ENCODE peak calls at places on chromosomes 16 and 17, in five cellular contexts. D is A549, L is uterus, N is Peyer's patch, W is sigmoid colon. S is an unnamed sample.

GRCh38 chr16:1884155-1884760 is 12.3 kb upstream of the MEIOB start:
- DNase-seq in L (no peak), D (peak), W (no peak), N (no peak), S (peak)

GRCh38 chr16:14445935-14446715 is 183.9 kb downstream of the PARN start:
- DNase-seq in N (no peak), W (no peak), L (no peak), D (no peak), S (no peak)

GRCh38 chr17:55172612-55173011 is 92.1 kb upstream of the HLF start:
- DNase-seq in W (no peak), L (no peak), N (no peak), D (no peak), S (no peak)

GRCh38 chr16:21590287-21590686 is 9.1 kb upstream of the METTL9 start:
- DNase-seq in W (no peak), N (no peak), D (no peak), L (no peak), S (no peak)

GRCh38 chr16:11946433-11946832 is 4.6 kb upstream of the NPIPB2 start:
- DNase-seq in N (no peak), D (no peak), W (no peak), L (no peak), S (no peak)

GRCh38 chr16:77322757-77323156 is 112.1 kb downstream of the ADAMTS18 start:
- DNase-seq in D (no peak), N (no peak), W (no peak), L (no peak), S (no peak)

GRCh38 chr16:79415983-79416641 is 184.4 kb downstream of the MAF start:
- DNase-seq in W (no peak), L (no peak), N (no peak), D (no peak), S (no peak)

GRCh38 chr16:30924086-30924714 is 828 bp downstream of the FBXL19 start:
- DNase-seq in L (peak), W (no peak), N (no peak), D (no peak), S (no peak)

GRCh38 chr16:3596101-3596861 is 15.1 kb downstream of the SLX4 start:
- DNase-seq in N (no peak), L (no peak), W (no peak), D (no peak), S (no peak)

GRCh38 chr17:77364381-77364911 is 223.7 kb downstream of the SEC14L1 start:
- DNase-seq in L (no peak), D (no peak), W (peak), N (no peak), S (no peak)

GRCh38 chr16:84911490-84912216 is 91.9 kb downstream of the CRISPLD2 start:
- DNase-seq in W (no peak), L (no peak), N (no peak), D (no peak), S (no peak)

GRCh38 chr17:81067331-81067730 is 32.4 kb downstream of the BAIAP2 start:
- DNase-seq in N (no peak), L (no peak), D (no peak), W (no peak), S (no peak)

GRCh38 chr17:81685108-81685507 is 1.3 kb downstream of the HGS start:
- DNase-seq in N (no peak), L (no peak), W (no peak), D (peak), S (peak)

GRCh38 chr17:45073414-45074070 is 12.4 kb downstream of the NMT1 start:
- DNase-seq in D (no peak), N (peak), L (peak), W (peak), S (no peak)

GRCh38 chr17:40615295-40615988 is 32.2 kb downstream of the SMARCE1 start:
- DNase-seq in W (no peak), D (peak), N (peak), L (peak), S (peak)

GRCh38 chr17:62911106-62911505 is 54.9 kb upstream of the TANC2 start:
- DNase-seq in L (no peak), N (no peak), D (no peak), W (no peak), S (no peak)

GRCh38 chr17:39486242-39486641 is 25.0 kb downstream of the CDK12 start:
- DNase-seq in D (no peak), N (no peak), L (no peak), W (peak), S (no peak)

GRCh38 chr17:4505187-4505586 is 6.5 kb downstream of the SPNS2 start:
- DNase-seq in D (no peak), W (no peak), N (no peak), L (no peak), S (no peak)

GRCh38 chr17:3978421-3979275 is 14.4 kb upstream of the ATP2A3 start:
- DNase-seq in W (no peak), N (no peak), D (no peak), L (no peak), S (no peak)

GRCh38 chr17:69578385-69578936 is 164.0 kb downstream of the MAP2K6 start:
- DNase-seq in N (no peak), L (no peak), D (no peak), W (no peak), S (no peak)

GRCh38 chr17:18261146-18261515 is 669 bp downstream of the MIEF2 start:
- DNase-seq in L (peak), N (peak), D (peak), W (peak), S (peak)

GRCh38 chr16:86929149-86929871 is 351.0 kb downstream of the FOXL1 start:
- DNase-seq in L (no peak), D (no peak), W (no peak), N (no peak), S (peak)

GRCh38 chr16:83793179-83793578 is 14.6 kb upstream of the HSBP1 start:
- DNase-seq in N (no peak), W (no peak), D (no peak), L (no peak), S (no peak)

GRCh38 chr16:84930298-84931106 is 80.8 kb downstream of the ZDHHC7 start:
- DNase-seq in N (no peak), W (peak), D (no peak), L (no peak), S (no peak)

GRCh38 chr16:57956924-57957323 is 14.0 kb downstream of the CNGB1 start:
- DNase-seq in W (no peak), D (no peak), L (no peak), N (no peak), S (no peak)

GRCh38 chr16:87507351-87508069 is 14.7 kb upstream of the ZCCHC14 start:
- DNase-seq in L (no peak), D (no peak), W (no peak), N (no peak), S (no peak)

GRCh38 chr16:71854369-71854948 is 8.7 kb downstream of the ATXN1L start:
- DNase-seq in N (no peak), W (no peak), D (no peak), L (no peak), S (no peak)

GRCh38 chr17:64698725-64699124 is 36.6 kb upstream of the SMURF2 start:
- DNase-seq in W (no peak), N (no peak), D (no peak), L (no peak), S (no peak)

GRCh38 chr16:12653820-12654392 is 149.8 kb downstream of the CPPED1 start:
- DNase-seq in W (no peak), D (no peak), N (no peak), L (no peak), S (no peak)

GRCh38 chr17:31249742-31250141 is 47.3 kb downstream of the OMG start:
- DNase-seq in W (no peak), L (no peak), N (no peak), D (no peak), S (no peak)

GRCh38 chr17:2782030-2782429 is 14.2 kb upstream of the RAP1GAP2 start:
- DNase-seq in N (no peak), W (no peak), D (no peak), L (no peak), S (no peak)

GRCh38 chr17:76700627-76701470 is 9.9 kb downstream of the MXRA7 start:
- DNase-seq in D (no peak), L (peak), W (peak), N (peak), S (no peak)

GRCh38 chr17:79845601-79845949 is 6.3 kb upstream of the CBX4 start:
- DNase-seq in W (no peak), N (peak), L (no peak), D (peak), S (peak)

GRCh38 chr17:66227212-66228045 is 1.8 kb downstream of the APOH start:
- DNase-seq in N (no peak), L (no peak), D (no peak), W (no peak), S (no peak)

GRCh38 chr16:69939821-69940585 is 11.1 kb upstream of the CLEC18A start:
- DNase-seq in L (no peak), W (no peak), D (no peak), N (no peak), S (no peak)

GRCh38 chr16:72723781-72724180 is 324.1 kb downstream of the ZFHX3 start:
- DNase-seq in N (no peak), D (no peak), W (no peak), L (no peak), S (no peak)

GRCh38 chr16:85888405-85889331 is 10.3 kb upstream of the IRF8 start:
- DNase-seq in L (no peak), W (no peak), N (no peak), D (peak), S (no peak)

GRCh38 chr17:83125515-83126274 is 46.3 kb downstream of the METRNL start:
- DNase-seq in N (peak), L (no peak), D (no peak), W (peak), S (no peak)

GRCh38 chr17:9893606-9894005 is 11.5 kb downstream of the RCVRN start:
- DNase-seq in L (no peak), W (no peak), D (no peak), N (no peak), S (no peak)

GRCh38 chr17:41971721-41972523 is 5.3 kb downstream of the CNP start:
- DNase-seq in W (no peak), N (no peak), L (no peak), D (no peak), S (no peak)
- TF ChIP-seq POLR2A in W (no peak), N (no peak), L (no peak), D (no peak), S (no peak)

GRCh38 chr16:56320081-56320480 is 105.3 kb downstream of the AMFR start:
- DNase-seq in D (no peak), W (no peak), N (no peak), L (no peak), S (peak)

GRCh38 chr16:56319391-56319790 is 106.0 kb downstream of the AMFR start:
- DNase-seq in N (no peak), W (no peak), L (no peak), D (no peak), S (peak)

GRCh38 chr16:56316545-56316944 is 108.8 kb downstream of the AMFR start:
- DNase-seq in L (no peak), D (no peak), W (no peak), N (no peak), S (no peak)

GRCh38 chr16:56315955-56316354 is 109.4 kb downstream of the AMFR start:
- DNase-seq in L (no peak), W (no peak), D (no peak), N (no peak), S (no peak)

GRCh38 chr16:56317998-56318912 is 107.1 kb downstream of the AMFR start:
- DNase-seq in L (peak), W (peak), N (peak), D (peak), S (peak)
- TF ChIP-seq POLR2A in L (peak), W (no peak), N (no peak), D (no peak), S (no peak)

GRCh38 chr17:7561589-7562207 is at the start of gene SENP3:
- DNase-seq in D (peak), N (peak), W (peak), L (peak), S (peak)
- TF ChIP-seq POLR2A in D (peak), N (peak), W (peak), L (peak), S (peak)

GRCh38 chr17:57089391-57089790 is 4.3 kb downstream of the AKAP1 start:
- DNase-seq in L (no peak), D (no peak), W (no peak), N (no peak), S (no peak)

GRCh38 chr17:57090560-57091185 is 5.6 kb downstream of the AKAP1 start:
- DNase-seq in D (no peak), N (no peak), L (no peak), W (no peak), S (no peak)

GRCh38 chr17:57092171-57092570 is 7.1 kb downstream of the AKAP1 start:
- DNase-seq in L (no peak), D (no peak), N (no peak), W (peak), S (no peak)

GRCh38 chr17:57092779-57093178 is 7.7 kb downstream of the AKAP1 start:
- DNase-seq in N (no peak), W (peak), L (no peak), D (no peak), S (no peak)

DNA sequence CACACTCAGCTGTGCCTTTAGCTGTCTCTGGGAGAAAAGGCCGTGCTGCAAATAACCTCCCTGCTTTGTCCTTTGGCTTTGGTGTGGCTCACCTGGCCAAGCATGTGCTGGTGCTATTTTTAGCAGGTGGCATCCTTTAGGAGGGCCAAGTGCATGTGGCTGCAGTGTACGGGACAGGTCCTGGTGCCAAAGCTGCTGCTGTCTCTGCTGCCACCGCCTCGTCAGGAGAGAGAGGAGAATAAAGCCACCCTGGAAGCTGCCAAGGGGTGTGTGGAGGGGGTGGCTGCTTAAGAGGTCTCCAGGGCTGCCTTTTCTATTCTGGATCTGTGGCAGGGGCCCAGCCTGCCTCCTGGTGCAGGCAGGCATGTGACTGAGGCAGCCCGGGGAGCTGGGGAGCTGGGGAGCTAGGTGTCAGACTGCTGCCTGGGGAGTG is 6.2 kb downstream of the AKAP1 start:
- DNase-seq in W (peak), D (no peak), N (no peak), L (no peak), S (no peak)
- TF ChIP-seq POLR2A in W (no peak), D (no peak), N (no peak), L (no peak), S (no peak)

DNA sequence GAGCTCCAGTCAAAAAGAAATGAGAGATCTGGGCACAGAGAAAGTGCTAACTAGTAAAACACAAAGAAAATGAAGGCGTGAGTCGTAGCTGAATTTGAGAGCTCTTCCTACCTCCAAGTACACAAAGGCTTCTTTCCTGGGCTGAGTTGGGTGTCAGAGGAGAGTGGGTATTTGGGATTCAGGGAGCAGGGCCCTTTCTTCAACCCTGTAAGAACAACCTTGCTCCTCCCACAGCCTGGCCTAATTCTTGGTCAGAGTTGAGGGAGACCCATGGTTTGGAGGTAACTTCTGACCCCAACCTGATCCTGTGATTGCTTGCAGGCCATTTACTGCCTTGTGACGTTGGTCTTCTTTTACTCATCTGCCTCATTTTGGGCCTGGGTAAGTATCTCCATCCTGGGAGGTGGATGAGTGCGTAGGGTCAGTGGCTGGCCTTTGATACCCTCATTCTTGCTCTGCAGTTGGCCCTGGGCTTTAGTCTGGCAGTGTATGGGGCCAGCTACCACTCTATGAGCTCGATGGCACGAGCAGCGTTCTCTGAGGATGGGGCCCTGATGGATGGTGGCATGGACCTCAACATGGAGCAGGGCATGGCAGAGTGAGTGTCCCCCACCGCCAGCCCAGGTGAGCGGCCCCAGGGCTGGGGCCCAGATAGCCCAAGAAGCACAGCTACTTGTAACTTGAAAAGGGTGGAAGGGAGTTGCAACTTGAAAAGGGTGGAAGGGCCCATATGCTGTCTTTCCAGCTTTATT is 1.3 kb downstream of the TMEM208 start:
- DNase-seq in W (no peak), L (no peak), D (no peak), N (no peak), S (no peak)
- TF ChIP-seq POLR2A in W (no peak), L (no peak), D (no peak), N (no peak), S (no peak)

GRCh38 chr16:4734063-4734729 is at the start of the genes ANKS3 and DNAAF8:
- DNase-seq in N (peak), L (peak), D (peak), W (peak), S (peak)
- TF ChIP-seq POLR2A in N (no peak), L (peak), D (peak), W (no peak), S (peak)

GRCh38 chr17:50201226-50201854 is at the start of gene COL1A1:
- DNase-seq in D (no peak), N (peak), L (peak), W (peak), S (no peak)
- TF ChIP-seq POLR2A in D (no peak), N (peak), L (peak), W (peak), S (no peak)

DNA sequence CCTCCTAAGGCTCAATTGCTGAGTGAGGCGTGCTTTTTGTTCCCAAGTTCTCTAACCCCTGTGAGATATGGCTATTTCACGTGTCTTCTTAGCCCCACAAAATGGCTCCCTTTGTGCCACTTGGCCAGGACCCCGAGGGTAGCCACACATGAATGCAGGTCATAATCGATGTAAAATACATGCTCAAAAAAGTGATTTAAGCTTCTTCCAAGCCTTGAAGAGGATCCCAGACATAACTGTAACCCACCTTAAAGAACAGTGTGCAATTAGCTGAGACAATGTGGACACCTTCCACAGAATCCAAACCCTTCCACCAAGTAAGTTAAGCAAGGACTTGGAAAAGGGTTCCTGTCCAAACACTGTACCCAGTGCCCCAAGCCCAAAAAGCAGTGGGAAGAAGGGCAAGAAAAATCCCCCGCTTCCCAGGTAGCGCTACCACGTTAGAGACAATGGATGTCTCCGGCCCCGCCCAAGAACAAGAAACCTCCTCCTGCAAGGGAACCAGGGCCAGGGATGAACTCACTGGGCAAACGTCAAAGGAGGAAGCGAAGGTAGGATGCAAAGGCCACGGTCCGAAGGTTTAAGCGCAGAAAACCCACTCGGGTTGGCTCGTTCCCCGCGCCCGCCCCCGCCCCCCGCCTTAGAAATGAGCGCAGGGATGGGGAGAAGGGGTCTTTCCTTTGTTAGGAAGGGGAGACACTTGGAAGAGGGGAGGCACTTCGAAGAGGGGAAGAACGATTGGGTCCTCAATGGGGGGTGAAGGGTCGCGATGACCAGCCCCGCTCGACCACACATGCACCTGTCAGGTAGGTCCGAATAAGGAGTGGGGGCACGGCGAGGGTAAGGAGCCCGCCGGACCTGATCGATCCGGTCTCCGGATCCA is 1.1 kb downstream of the JPT1 start:
- DNase-seq in D (peak), W (peak), L (no peak), N (peak), S (peak)
- TF ChIP-seq POLR2A in D (peak), W (no peak), L (no peak), N (no peak), S (no peak)

S was measured in erythroblast.